ENCODE peak calls at places on chromosomes 16 and 17, in seven cellular contexts. B is cardiac muscle cell, V is left ventricle myocardium inferior, M is heart left ventricle, P is heart right ventricle, R is transverse colon, Y is esophagus squamous epithelium. N is an unnamed sample. For H3K4me1, the result is how much of the 10 kb centered on the place peaks cover.

GRCh38 chr17:13884347-13884746 is 185.0 kb upstream of the COX10 start:
- DNase-seq in R (no peak), P (no peak), M (no peak), Y (no peak), V (no peak), B (no peak), N (no peak)

GRCh38 chr16:50712568-50712914 is 19.1 kb downstream of the NOD2 start:
- DNase-seq in R (no peak), B (peak), P (no peak), M (no peak), Y (no peak), V (no peak), N (no peak)

GRCh38 chr16:66171578-66171977 is 194.9 kb upstream of the CDH5 start:
- DNase-seq in R (no peak), B (no peak), V (no peak), Y (no peak), P (no peak), M (no peak), N (no peak)

GRCh38 chr17:37642706-37643105 is 540 bp downstream of the DDX52 start:
- DNase-seq in B (peak), V (no peak), Y (no peak), P (no peak), R (no peak), M (no peak), N (no peak)

GRCh38 chr17:79842136-79842655 is 3.0 kb upstream of the CBX4 start:
- DNase-seq in Y (no peak), M (no peak), P (no peak), R (no peak), B (no peak), V (no peak), N (no peak)

GRCh38 chr17:66494023-66494803 is 191.8 kb downstream of the PRKCA start:
- DNase-seq in Y (no peak), B (peak), P (no peak), V (no peak), M (no peak), R (no peak), N (no peak)

GRCh38 chr16:87926246-87927194 is 9.8 kb downstream of the CA5A start:
- DNase-seq in V (no peak), Y (no peak), P (no peak), R (no peak), B (no peak), M (no peak), N (no peak)

GRCh38 chr16:77213542-77214108 is 14.4 kb downstream of the SYCE1L start:
- DNase-seq in Y (no peak), V (no peak), R (no peak), M (peak), B (peak), P (peak), N (peak)

GRCh38 chr16:55711959-55712876 is 56.4 kb downstream of the SLC6A2 start:
- DNase-seq in V (peak), Y (no peak), B (peak), M (peak), R (peak), P (peak), N (peak)

GRCh38 chr16:88816736-88817535 is 5.2 kb upstream of the APRT start:
- DNase-seq in R (no peak), Y (no peak), P (no peak), B (no peak), M (no peak), V (no peak), N (no peak)

GRCh38 chr16:34050787-34051320 is 591.4 kb downstream of the TP53TG3F start:
- DNase-seq in V (no peak), B (no peak), M (no peak), Y (no peak), P (no peak), R (no peak), N (no peak)

GRCh38 chr16:74307383-74307782 is 10.8 kb downstream of the PSMD7 start:
- DNase-seq in R (no peak), Y (no peak), P (no peak), V (no peak), M (no peak), B (no peak), N (no peak)

GRCh38 chr17:75584358-75585175 is 3.0 kb upstream of the MYO15B start:
- DNase-seq in B (no peak), M (no peak), Y (no peak), R (no peak), V (no peak), P (no peak), N (no peak)

GRCh38 chr17:70780031-70780430 is 610.7 kb downstream of the KCNJ2 start:
- DNase-seq in P (no peak), V (no peak), M (no peak), R (no peak), B (peak), Y (no peak), N (no peak)

GRCh38 chr17:49862781-49863331 is 15.0 kb upstream of the TAC4 start:
- DNase-seq in B (peak), P (no peak), V (no peak), M (no peak), R (no peak), Y (no peak), N (no peak)

DNA sequence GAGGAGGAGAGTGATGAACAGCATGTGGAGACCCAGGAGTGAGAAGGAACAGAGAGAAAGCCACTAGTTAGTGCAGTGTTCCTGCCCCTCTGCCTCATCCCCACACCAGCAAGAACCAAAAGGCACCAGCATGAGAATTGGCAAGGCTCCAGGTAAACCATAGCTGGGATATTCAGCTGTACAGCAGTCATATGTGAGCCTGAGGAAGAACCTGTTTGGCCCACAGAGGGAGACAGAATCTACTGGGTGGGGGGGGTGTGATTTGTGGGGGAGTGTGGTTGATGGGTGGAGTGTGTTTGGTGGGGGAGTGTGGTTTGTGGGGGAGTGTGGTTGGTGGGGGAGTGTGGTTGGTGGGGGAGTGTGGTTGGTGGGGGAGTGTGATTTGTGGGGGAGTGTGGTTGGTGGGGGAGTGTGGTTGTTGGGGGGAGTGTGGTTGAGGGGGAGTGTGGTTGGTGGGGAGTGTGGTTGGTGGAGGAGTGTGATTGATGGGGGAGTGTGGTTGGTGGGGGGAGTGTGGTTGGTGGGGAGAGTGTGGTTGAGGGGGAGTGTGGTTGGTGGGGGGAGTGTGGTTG is 19.4 kb downstream of the MINK1 start:
- DNase-seq in V (no peak), P (no peak), B (peak), M (no peak), Y (no peak), R (no peak), N (no peak)
- TF ChIP-seq CTCF in V (no peak), P (no peak), B (no peak), M (no peak), Y (no peak), R (no peak), N (no peak)

DNA sequence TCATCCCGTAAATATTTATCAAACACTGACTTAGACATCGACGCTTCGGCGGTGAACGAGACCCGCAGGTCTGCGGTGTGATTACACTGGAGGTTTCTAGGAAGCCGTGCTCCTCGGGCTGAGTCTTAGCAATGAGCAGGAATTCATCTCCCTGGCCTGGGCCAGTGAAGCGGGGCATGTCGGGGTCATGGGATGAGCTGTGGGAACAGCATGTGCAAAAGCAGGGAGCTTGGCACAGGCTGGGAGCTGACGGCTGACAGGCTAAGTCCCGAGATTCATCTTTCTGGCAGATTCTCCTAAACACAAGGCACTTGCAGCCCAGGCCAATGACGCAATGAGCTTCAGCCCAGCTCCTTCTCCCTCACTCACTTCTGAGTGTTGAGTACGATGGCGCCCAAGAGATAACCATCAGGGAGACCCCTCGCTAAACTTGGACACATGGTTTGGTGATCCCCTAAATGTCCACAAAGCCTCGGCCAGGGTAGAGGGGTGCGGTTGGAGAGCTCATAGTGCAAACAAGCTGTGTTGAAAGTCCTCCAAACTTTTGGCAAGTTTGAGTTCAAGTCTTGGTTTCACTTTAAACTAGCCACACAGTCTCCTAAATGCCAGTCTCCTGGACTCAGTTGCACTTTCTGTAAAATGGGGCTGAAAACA is 12.8 kb downstream of the CRISPLD2 start:
- DNase-seq in V (peak), M (peak), P (peak), Y (peak), R (peak), B (peak), N (peak)
- H3K27ac ChIP-seq in V (peak), M (peak), P (peak), Y (peak), R (peak), B (no peak), N (peak)

DNA sequence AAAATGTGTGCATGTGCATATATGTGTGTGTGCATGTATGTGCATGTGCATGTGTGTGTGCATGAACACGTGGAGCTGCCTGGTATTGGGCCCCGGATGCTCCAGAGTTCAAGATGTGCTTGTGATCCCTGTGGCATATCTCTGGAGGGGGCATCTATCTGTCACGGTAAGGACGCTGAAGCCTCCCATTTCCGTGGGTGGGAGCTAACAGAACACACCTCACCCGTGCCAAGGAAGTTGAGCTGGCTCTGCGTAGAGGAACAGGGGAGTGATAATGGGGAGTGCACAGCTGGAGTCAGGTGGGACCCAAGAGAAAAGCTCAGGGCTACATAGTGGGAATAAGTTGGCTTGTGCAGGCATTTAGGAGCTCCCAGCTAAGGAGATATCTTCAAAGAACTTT is 12.7 kb downstream of the ELMO3 start:
- DNase-seq in P (no peak), V (no peak), M (no peak), R (no peak), B (no peak), Y (no peak), N (no peak)
- H3K4me1 ChIP-seq in P (under half), V (under half), M (under half), R (under half), B (under half), Y (under half), N (under half)

GRCh38 chr17:82062984-82063368 is 2.6 kb downstream of the DUS1L start:
- DNase-seq in Y (no peak), R (no peak), V (no peak), P (no peak), M (no peak), B (no peak), N (no peak)

GRCh38 chr17:82060614-82061013 is 5.0 kb downstream of the DUS1L start:
- DNase-seq in B (no peak), V (no peak), P (no peak), M (no peak), R (no peak), Y (no peak), N (no peak)

GRCh38 chr17:82063424-82064415 is 1.9 kb downstream of the DUS1L start:
- DNase-seq in V (no peak), P (no peak), B (no peak), Y (no peak), R (no peak), M (peak), N (no peak)

GRCh38 chr17:82061047-82061925 is 4.3 kb downstream of the DUS1L start:
- DNase-seq in B (no peak), V (no peak), M (no peak), R (no peak), P (no peak), Y (no peak), N (no peak)

GRCh38 chr17:82062076-82062983 is 3.3 kb downstream of the DUS1L start:
- DNase-seq in P (no peak), R (no peak), B (no peak), V (no peak), M (peak), Y (no peak), N (no peak)
- TF ChIP-seq CTCF in P (no peak), R (no peak), B (no peak), V (no peak), M (no peak), Y (no peak), N (no peak)